ENCODE peak calls at places on chromosomes 11 and 22, in six cellular contexts. I, B, X, W, A and K are unnamed samples.
A peak's percentile ranks its signal among the peaks of the same experiment; 100 is the strongest.

GRCh38 chr11:111539426-111540113 is 950 bp upstream of the LAYN start:
- DNase-seq in X (no peak), B (no peak), I (no peak), A (no peak), W (no peak), K (no peak)

GRCh38 chr11:100719362-100719761 is 32.3 kb downstream of the ARHGAP42 start:
- DNase-seq in W (no peak), A (peak; percentile 71), I (no peak), X (peak; percentile 71), B (peak; percentile 8), K (peak; percentile 45)

GRCh38 chr22:43303166-43303565 is 40.0 kb downstream of the SCUBE1 start:
- DNase-seq in X (no peak), B (no peak), W (no peak), A (no peak), I (no peak), K (no peak)

GRCh38 chr11:44309483-44310197 is at the start of gene ALX4:
- DNase-seq in W (no peak), A (peak; percentile 79), B (no peak), I (no peak), X (no peak), K (no peak)

GRCh38 chr11:132402056-132402684 is 1031.8 kb downstream of the NTM start:
- DNase-seq in A (peak; percentile 79), X (peak; percentile 72), B (peak; percentile 42), W (no peak), I (no peak), K (peak; percentile 40)

GRCh38 chr22:37235897-37236607 is 8.0 kb downstream of the RAC2 start:
- DNase-seq in W (no peak), A (no peak), X (no peak), I (no peak), B (no peak), K (no peak)

GRCh38 chr11:12625438-12626071 is 48.7 kb upstream of the TEAD1 start:
- DNase-seq in I (no peak), B (peak; percentile 39), A (no peak), X (peak; percentile 92), W (no peak), K (peak; percentile 62)

GRCh38 chr22:25064894-25065560 is 112.5 kb downstream of the KIAA1671 start:
- DNase-seq in I (peak; percentile 76), B (peak; percentile 24), W (no peak), A (no peak), X (no peak), K (peak; percentile 17)

GRCh38 chr11:115677190-115677589 is 173.0 kb upstream of the CADM1 start:
- DNase-seq in I (no peak), B (no peak), A (no peak), W (no peak), X (no peak), K (no peak)

GRCh38 chr11:59182457-59183151 is 10.7 kb downstream of the DTX4 start:
- DNase-seq in W (no peak), I (no peak), B (no peak), A (peak; percentile 87), X (no peak), K (no peak)

GRCh38 chr11:115924744-115925567 is 420.7 kb upstream of the CADM1 start:
- DNase-seq in B (no peak), A (no peak), W (no peak), I (no peak), X (no peak), K (no peak)

GRCh38 chr11:57762235-57762866 is 749 bp downstream of the CTNND1 start:
- DNase-seq in W (no peak), A (no peak), X (no peak), I (no peak), B (no peak), K (no peak)

GRCh38 chr11:62846177-62846576 is 6.8 kb upstream of the WDR74 start:
- DNase-seq in I (no peak), B (no peak), A (no peak), W (no peak), X (no peak), K (no peak)

GRCh38 chr11:109619498-109619897 is 197.5 kb downstream of the C11orf87 start:
- DNase-seq in W (no peak), I (no peak), X (no peak), B (no peak), A (no peak), K (no peak)

GRCh38 chr11:17741487-17741886 is 6.9 kb downstream of the KCNC1 start:
- DNase-seq in X (no peak), A (no peak), B (no peak), I (no peak), W (no peak), K (no peak)

GRCh38 chr11:10805741-10806140 is 3.0 kb downstream of the EIF4G2 start:
- DNase-seq in A (no peak), W (no peak), X (no peak), I (no peak), B (no peak), K (no peak)
- H3K4me3 ChIP-seq in A (peak overlapping the region; percentile 95), W (peak overlapping the region; percentile 100), X (no peak overlapping the region), I (no peak overlapping the region), B (peak overlapping the region; percentile 91), K (peak overlapping the region; percentile 6)

GRCh38 chr11:85647078-85647477 is 689 bp upstream of the TMEM126A start:
- DNase-seq in X (no peak), W (no peak), I (no peak), A (no peak), B (no peak), K (no peak)

GRCh38 chr11:85651118-85651517 is 3.4 kb downstream of the TMEM126A start:
- DNase-seq in X (no peak), A (peak; percentile 47), W (no peak), B (no peak), I (no peak), K (no peak)

GRCh38 chr11:85653048-85653447 is 5.3 kb downstream of the TMEM126A start:
- DNase-seq in W (no peak), I (no peak), A (no peak), B (no peak), X (no peak), K (no peak)

GRCh38 chr11:85643255-85643654 is 4.5 kb upstream of the TMEM126A start:
- DNase-seq in X (no peak), W (no peak), A (peak; percentile 11), I (no peak), B (peak; percentile 66), K (peak; percentile 59)

DNA sequence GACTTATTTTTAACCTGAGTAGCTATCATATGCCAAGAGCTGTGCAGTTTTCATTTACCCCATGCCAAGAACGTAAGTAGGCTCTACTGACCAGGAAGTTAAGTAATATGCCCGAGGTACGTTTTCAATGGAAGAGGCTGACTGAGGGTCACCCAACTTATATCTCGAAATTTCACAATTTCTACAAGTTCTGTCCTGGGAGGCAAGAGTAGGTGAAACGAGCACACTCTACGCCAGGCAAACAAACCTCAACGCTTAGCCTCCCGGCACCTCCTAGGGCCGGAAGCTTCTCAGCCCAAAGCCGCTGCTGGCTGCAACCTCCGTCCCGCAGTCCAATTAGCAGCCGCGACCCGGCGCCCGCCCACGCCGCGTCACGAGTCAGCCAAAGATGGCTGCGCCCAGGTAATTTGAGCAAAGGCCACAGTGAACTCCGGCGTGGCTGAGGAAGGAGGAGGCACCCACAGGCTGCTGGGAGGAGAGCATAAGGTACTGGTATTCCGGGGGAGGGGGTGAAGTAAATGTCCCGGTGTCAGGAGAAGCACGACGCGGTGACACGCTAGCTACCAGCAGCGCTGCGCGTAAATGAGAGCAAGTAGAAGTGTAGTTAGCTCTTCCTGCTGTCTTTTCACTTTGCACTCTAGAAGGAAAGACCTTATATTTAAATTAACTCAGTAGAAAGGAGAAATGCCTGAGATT is at the start of gene TMEM126A:
- DNase-seq in X (peak; percentile 84), W (peak; percentile 94), A (peak; percentile 95), B (peak; percentile 75), I (peak; percentile 88), K (peak; percentile 82)
- TF ChIP-seq CTCF in X (peak; percentile 1), W (no peak), A (no peak), B (no peak), I (no peak), K (no peak)

GRCh38 chr11:72522186-72522585 is 87.9 kb upstream of the CLPB start:
- DNase-seq in A (no peak), I (no peak), X (no peak), W (no peak), B (no peak), K (no peak)
- H3K4me3 ChIP-seq in A (no peak overlapping the region), I (no peak overlapping the region), X (no peak overlapping the region), W (no peak overlapping the region), B (no peak overlapping the region), K (no peak overlapping the region)

DNA sequence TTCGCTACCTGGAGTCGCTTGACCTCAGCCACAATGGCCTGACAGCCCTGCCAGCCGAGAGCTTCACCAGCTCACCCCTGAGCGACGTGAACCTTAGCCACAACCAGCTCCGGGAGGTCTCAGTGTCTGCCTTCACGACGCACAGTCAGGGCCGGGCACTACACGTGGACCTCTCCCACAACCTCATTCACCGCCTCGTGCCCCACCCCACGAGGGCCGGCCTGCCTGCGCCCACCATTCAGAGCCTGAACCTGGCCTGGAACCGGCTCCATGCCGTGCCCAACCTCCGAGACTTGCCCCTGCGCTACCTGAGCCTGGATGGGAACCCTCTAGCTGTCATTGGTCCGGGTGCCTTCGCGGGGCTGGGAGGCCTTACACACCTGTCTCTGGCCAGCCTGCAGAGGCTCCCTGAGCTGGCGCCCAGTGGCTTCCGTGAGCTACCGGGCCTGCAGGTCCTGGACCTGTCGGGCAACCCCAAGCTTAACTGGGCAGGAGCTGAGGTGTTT is 12.8 kb downstream of the TSKU start:
- DNase-seq in B (no peak), I (no peak), X (no peak), W (peak; percentile 76), A (no peak), K (no peak)
- TF ChIP-seq CTCF in B (no peak), I (no peak), X (no peak), W (no peak), A (no peak), K (no peak)

GRCh38 chr11:104523611-104524010 is 359.7 kb upstream of the PDGFD start:
- DNase-seq in A (no peak), B (no peak), X (no peak), W (no peak), I (no peak), K (no peak)
- H3K4me3 ChIP-seq in A (no peak overlapping the region), B (no peak overlapping the region), X (no peak overlapping the region), W (no peak overlapping the region), I (no peak overlapping the region), K (no peak overlapping the region)

GRCh38 chr11:119538748-119539147 is 115.8 kb upstream of the THY1 start:
- DNase-seq in A (no peak), I (no peak), W (no peak), B (peak; percentile 2), X (no peak), K (no peak)

GRCh38 chr11:119533931-119534694 is 111.1 kb upstream of the THY1 start:
- DNase-seq in I (peak; percentile 92), W (no peak), X (peak; percentile 67), B (peak; percentile 70), A (peak; percentile 92), K (peak; percentile 58)

GRCh38 chr11:119533462-119533861 is 110.5 kb upstream of the THY1 start:
- DNase-seq in I (no peak), W (no peak), X (no peak), A (no peak), B (no peak), K (no peak)

GRCh38 chr11:119537641-119538253 is 114.8 kb upstream of the THY1 start:
- DNase-seq in X (no peak), A (no peak), B (no peak), W (no peak), I (no peak), K (no peak)

DNA sequence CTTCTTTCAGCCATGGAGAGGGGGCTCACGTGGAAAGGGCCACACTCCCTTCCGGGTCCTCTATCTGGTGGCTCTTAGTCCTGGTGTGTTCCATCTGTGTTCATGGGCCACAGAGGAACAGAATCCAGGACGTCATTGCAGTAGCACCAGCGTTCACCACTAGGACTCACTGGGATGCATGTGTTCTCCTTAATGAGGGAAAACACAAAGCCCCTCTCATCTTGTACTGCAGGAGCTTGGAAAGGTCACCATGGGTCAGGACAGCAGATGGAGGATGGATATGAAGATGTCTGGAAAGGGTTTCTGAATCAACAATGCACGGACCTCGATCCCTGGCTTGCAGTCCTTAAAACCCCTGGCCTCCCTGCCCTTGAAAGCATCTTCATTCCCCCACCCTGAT is 113.8 kb upstream of the THY1 start:
- DNase-seq in A (peak; percentile 32), I (no peak), W (no peak), X (no peak), B (no peak), K (no peak)
- TF ChIP-seq CTCF in A (no peak), I (no peak), W (no peak), X (peak; percentile 3), B (peak; percentile 3), K (no peak)